ENCODE peak calls at places on chromosome 20, in four cellular contexts. W is K562, M is H1, O is HepG2. T is an unnamed sample.

GRCh38 chr20:60055740-60056139 is 97.5 kb downstream of the CDH26 start:
- DNase-seq in O (no peak), W (no peak), M (no peak), T (no peak)

GRCh38 chr20:48393721-48394120 is 434.1 kb downstream of the PREX1 start:
- DNase-seq in W (no peak), O (no peak), M (no peak), T (no peak)

GRCh38 chr20:59515013-59515905 is 89.1 kb upstream of the PHACTR3 start:
- DNase-seq in O (peak), W (peak), M (no peak), T (peak)

GRCh38 chr20:61968036-61968810 is 97.5 kb downstream of the TAF4 start:
- DNase-seq in W (no peak), M (no peak), O (no peak), T (no peak)

GRCh38 chr20:5719861-5720401 is 30.3 kb upstream of the SHLD1 start:
- DNase-seq in M (no peak), W (peak), O (peak), T (no peak)

GRCh38 chr20:39986231-39986904 is 702.7 kb downstream of the MAFB start:
- DNase-seq in W (no peak), O (no peak), M (peak), T (no peak)

GRCh38 chr20:23562721-23563342 is 5.5 kb downstream of the CST9L start:
- DNase-seq in M (no peak), W (no peak), O (no peak), T (no peak)

GRCh38 chr20:38267251-38267650 is 6.7 kb upstream of the KIAA1755 start:
- DNase-seq in O (no peak), W (no peak), M (no peak), T (no peak)

GRCh38 chr20:41023549-41023948 is 5.1 kb upstream of the TOP1 start:
- DNase-seq in M (no peak), W (no peak), O (no peak), T (no peak)

GRCh38 chr20:43971233-43971632 is 56.6 kb downstream of the TOX2 start:
- DNase-seq in O (no peak), W (no peak), M (no peak), T (no peak)

GRCh38 chr20:22402990-22403859 is 181.1 kb downstream of the FOXA2 start:
- DNase-seq in O (peak), M (no peak), W (peak), T (peak)

GRCh38 chr20:57748601-57749130 is 38.9 kb upstream of the PMEPA1 start:
- DNase-seq in W (no peak), M (no peak), O (peak), T (peak)

GRCh38 chr20:61810709-61811565 is 254.7 kb downstream of the TAF4 start:
- DNase-seq in M (no peak), O (no peak), W (no peak), T (no peak)

GRCh38 chr20:53444386-53444785 is 149.3 kb downstream of the ZNF217 start:
- DNase-seq in M (no peak), W (no peak), O (no peak), T (no peak)

GRCh38 chr20:53448426-53448825 is 145.2 kb downstream of the ZNF217 start:
- DNase-seq in W (no peak), M (no peak), O (no peak), T (no peak)

GRCh38 chr20:53448875-53449274 is 144.8 kb downstream of the ZNF217 start:
- DNase-seq in O (no peak), W (no peak), M (no peak), T (no peak)

GRCh38 chr20:53447271-53447670 is 146.4 kb downstream of the ZNF217 start:
- DNase-seq in M (no peak), W (no peak), O (no peak), T (no peak)

DNA sequence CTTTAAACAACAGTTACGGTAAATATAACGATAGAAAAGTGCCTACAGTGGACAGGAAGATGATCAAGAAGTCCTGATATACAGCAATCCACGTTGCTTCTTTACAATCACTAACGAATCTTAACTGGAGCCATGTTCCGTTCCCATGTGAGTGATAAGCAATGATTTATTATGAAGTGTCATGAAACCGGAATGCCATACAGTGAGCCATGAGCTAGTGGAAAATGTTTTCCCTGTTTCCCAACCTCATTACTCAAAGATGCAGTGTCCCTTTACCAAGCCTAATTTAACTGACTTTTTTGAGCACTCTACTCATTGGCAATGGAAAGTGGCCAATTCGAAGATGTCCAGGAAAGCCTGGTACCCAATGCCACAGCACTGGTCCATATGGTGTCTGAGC is 148.4 kb downstream of the ZNF217 start:
- DNase-seq in W (no peak), M (no peak), O (no peak), T (no peak)
- TF ChIP-seq MAX in W (no peak), M (no peak), O (no peak), T (no peak)

DNA sequence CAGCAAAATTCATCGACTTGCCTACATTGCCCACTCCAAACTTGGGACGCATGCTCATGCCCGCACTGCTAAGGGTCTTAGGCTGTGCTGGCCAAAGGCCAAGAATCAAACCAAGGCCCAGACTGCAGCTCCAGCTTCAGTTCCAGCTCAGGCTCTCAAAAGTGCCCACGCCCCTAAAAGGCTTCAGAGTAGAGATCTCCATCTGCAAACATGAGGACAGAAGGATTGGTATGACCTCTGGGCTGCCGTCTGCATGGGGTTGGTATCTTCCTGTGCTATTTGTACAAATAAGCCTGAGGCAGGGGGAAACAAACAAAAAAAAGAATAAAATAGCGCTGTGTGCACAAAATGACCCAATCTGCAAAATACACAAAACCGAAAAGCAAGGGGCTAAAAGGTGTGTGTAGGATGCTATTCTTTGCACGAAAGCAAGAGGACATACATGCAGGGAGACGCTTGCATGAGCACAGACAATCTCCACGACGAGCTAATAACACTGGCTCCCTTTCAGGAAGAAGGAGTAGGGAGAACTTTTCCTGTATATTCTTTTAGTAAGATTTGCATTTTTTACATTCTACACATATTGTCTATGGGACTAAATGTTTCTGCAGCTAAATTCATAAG is 33.2 kb downstream of the ATP9A start:
- DNase-seq in M (no peak), W (no peak), O (peak), T (no peak)
- TF ChIP-seq CEBPB in M (no peak), W (no peak), O (no peak), T (no peak)

GRCh38 chr20:50107086-50107645 is 5.8 kb downstream of the UBE2V1 start:
- DNase-seq in W (no peak), O (no peak), M (no peak), T (no peak)
- TF ChIP-seq MAFK in W (no peak), O (no peak), M (no peak), T (no peak)

GRCh38 chr20:25863536-25864325 is 167.1 kb upstream of the ZNF337 start:
- DNase-seq in O (peak), W (no peak), M (no peak), T (no peak)
- TF ChIP-seq MAX in O (peak), W (no peak), M (peak), T (no peak)